ENCODE peak calls at places on chromosomes 4 and X, in seven cellular contexts. O, K, F, T, G, X and Y are unnamed samples.

GRCh38 chrX:53678667-53679066 is 7.9 kb downstream of the HUWE1 start:
- DNase-seq in O (no peak), K (no peak), F (no peak), T (no peak), G (no peak), X (no peak), Y (no peak)

GRCh38 chrX:46898207-46898606 is 14.0 kb upstream of the JADE3 start:
- DNase-seq in O (no peak), K (no peak), F (no peak), T (no peak), G (no peak), X (no peak), Y (no peak)

GRCh38 chr4:7843831-7844230 is 95.8 kb downstream of the AFAP1 start:
- DNase-seq in O (no peak), K (no peak), F (no peak), T (no peak), G (no peak), X (no peak), Y (no peak)

GRCh38 chr4:109749388-109750082 is 19.7 kb upstream of the PLA2G12A start:
- DNase-seq in O (no peak), K (no peak), F (no peak), T (no peak), G (no peak), X (no peak), Y (no peak)

GRCh38 chr4:168484626-168485025 is 4.3 kb upstream of the DDX60L start:
- DNase-seq in O (peak), K (no peak), F (no peak), T (no peak), G (no peak), X (no peak), Y (no peak)

GRCh38 chr4:28225005-28225404 is 1364.4 kb downstream of the STIM2 start:
- DNase-seq in O (peak), K (peak), F (peak), T (no peak), G (no peak), X (no peak), Y (no peak)

GRCh38 chr4:153318696-153319320 is 25.7 kb upstream of the MND1 start:
- DNase-seq in O (peak), K (peak), F (peak), T (peak), G (peak), X (peak), Y (peak)

GRCh38 chr4:6550821-6551220 is 24.2 kb upstream of the MAN2B2 start:
- DNase-seq in O (no peak), K (no peak), F (no peak), T (no peak), G (no peak), X (no peak), Y (no peak)

GRCh38 chrX:48474581-48474980 is 1.4 kb upstream of the FTSJ1 start:
- DNase-seq in O (no peak), K (no peak), F (no peak), T (no peak), G (no peak), X (no peak), Y (no peak)

GRCh38 chrX:15946783-15947550 is 92.4 kb upstream of the AP1S2 start:
- DNase-seq in O (peak), K (peak), F (no peak), T (no peak), G (no peak), X (no peak), Y (no peak)

GRCh38 chr4:176339936-176340761 is 20.4 kb downstream of the SPCS3 start:
- DNase-seq in O (no peak), K (peak), F (no peak), T (no peak), G (no peak), X (no peak), Y (no peak)

GRCh38 chr4:7753931-7754465 is 185.7 kb downstream of the AFAP1 start:
- DNase-seq in O (no peak), K (no peak), F (peak), T (no peak), G (no peak), X (no peak), Y (no peak)

GRCh38 chr4:2461246-2461960 is 7.5 kb upstream of the RNF4 start:
- DNase-seq in O (no peak), K (no peak), F (no peak), T (no peak), G (no peak), X (no peak), Y (no peak)

GRCh38 chrX:8988456-8988855 is 45.5 kb downstream of the FAM9B start:
- DNase-seq in O (peak), K (no peak), F (no peak), T (no peak), G (no peak), X (no peak), Y (no peak)

GRCh38 chr4:146342600-146343192 is 128.4 kb downstream of the REELD1 start:
- DNase-seq in O (peak), K (peak), F (no peak), T (no peak), G (peak), X (peak), Y (no peak)

GRCh38 chrX:102808336-102808735 is 87.8 kb downstream of the GPRASP3 start:
- DNase-seq in O (no peak), K (no peak), F (no peak), T (no peak), G (no peak), X (no peak), Y (no peak)

GRCh38 chrX:79365591-79365990 is 1.5 kb downstream of the ITM2A start:
- DNase-seq in O (no peak), K (no peak), F (no peak), T (no peak), G (no peak), X (no peak), Y (no peak)

GRCh38 chr4:61921890-61922289 is 721.8 kb downstream of the ADGRL3 start:
- DNase-seq in O (no peak), K (no peak), F (no peak), T (no peak), G (no peak), X (no peak), Y (no peak)

GRCh38 chr4:24244663-24245519 is 339.5 kb downstream of the DHX15 start:
- DNase-seq in O (peak), K (no peak), F (no peak), T (no peak), G (peak), X (no peak), Y (no peak)

GRCh38 chr4:188872809-188873208 is 733.6 kb downstream of the TRIML1 start:
- DNase-seq in O (no peak), K (no peak), F (no peak), T (no peak), G (no peak), X (no peak), Y (no peak)

GRCh38 chr4:31290836-31291235 is 570.7 kb downstream of the PCDH7 start:
- DNase-seq in O (no peak), K (no peak), F (no peak), T (no peak), G (no peak), X (no peak), Y (no peak)

GRCh38 chrX:48956728-48957414 is 536 bp downstream of the OTUD5 start:
- DNase-seq in O (no peak), K (no peak), F (no peak), T (no peak), G (peak), X (no peak), Y (no peak)

GRCh38 chr4:68597489-68597888 is 21.4 kb upstream of the UGT2B17 start:
- DNase-seq in O (no peak), K (no peak), F (no peak), T (no peak), G (no peak), X (no peak), Y (no peak)

GRCh38 chrX:155998761-155999510 is 1.4 kb downstream of the IL9R start:
- DNase-seq in O (no peak), K (no peak), F (no peak), T (no peak), G (no peak), X (no peak), Y (no peak)

GRCh38 chr4:26175016-26175786 is 145.6 kb upstream of the RBPJ start:
- DNase-seq in O (no peak), K (no peak), F (no peak), T (no peak), G (no peak), X (no peak), Y (no peak)

GRCh38 chrX:24025741-24026402 is 1.1 kb downstream of the KLHL15 start:
- DNase-seq in O (peak), K (no peak), F (peak), T (peak), G (no peak), X (no peak), Y (no peak)

GRCh38 chr4:681736-682451 is 7.1 kb downstream of the SLC49A3 start:
- DNase-seq in O (no peak), K (no peak), F (peak), T (no peak), G (peak), X (no peak), Y (no peak)

GRCh38 chr4:1126506-1126905 is 13.1 kb upstream of the RNF212 start:
- DNase-seq in O (peak), K (no peak), F (no peak), T (no peak), G (no peak), X (no peak), Y (no peak)

GRCh38 chr4:20839957-20840356 is 139.7 kb downstream of the PACRGL start:
- DNase-seq in O (peak), K (peak), F (no peak), T (no peak), G (no peak), X (no peak), Y (no peak)

GRCh38 chr4:155564086-155564485 is 102.6 kb upstream of the GUCY1A1 start:
- DNase-seq in O (no peak), K (no peak), F (no peak), T (no peak), G (no peak), X (no peak), Y (no peak)

GRCh38 chr4:60805500-60806313 is 394.4 kb upstream of the ADGRL3 start:
- DNase-seq in O (peak), K (no peak), F (no peak), T (peak), G (peak), X (peak), Y (no peak)

GRCh38 chr4:65917486-65917885 is 247.2 kb upstream of the EPHA5 start:
- DNase-seq in O (no peak), K (peak), F (no peak), T (no peak), G (no peak), X (no peak), Y (no peak)

GRCh38 chr4:8278421-8279287 is 9.1 kb downstream of the HTRA3 start:
- DNase-seq in O (peak), K (peak), F (no peak), T (no peak), G (no peak), X (no peak), Y (no peak)